ENCODE peak calls at places on chromosomes 13 and 19, in eight cellular contexts. E, N, Y, I, O, L, G and P are unnamed samples.

GRCh38 chr19:17183858-17184271 is 31.3 kb upstream of the USE1 start:
- DNase-seq in E (no peak), N (no peak), Y (no peak), I (peak; percentile 63), O (no peak), L (no peak), G (no peak), P (no peak)

GRCh38 chr19:6828698-6829633 is 56.5 kb downstream of the VAV1 start:
- DNase-seq in E (no peak), N (no peak), Y (no peak), I (peak; percentile 35), O (no peak), L (no peak), G (peak; percentile 29), P (no peak)

GRCh38 chr19:3365447-3366103 is 808 bp upstream of the NFIC start:
- DNase-seq in E (peak; percentile 87), N (peak; percentile 55), Y (no peak), I (no peak), O (peak; percentile 73), L (peak; percentile 86), G (peak; percentile 29), P (no peak)

GRCh38 chr19:24069907-24070657 is 16.9 kb upstream of the ZNF254 start:
- DNase-seq in E (no peak), N (no peak), Y (no peak), I (no peak), O (peak; percentile 33), L (no peak), G (no peak), P (no peak)

GRCh38 chr13:77136902-77137420 is 110.0 kb upstream of the FBXL3 start:
- DNase-seq in E (no peak), N (peak; percentile 33), Y (peak; percentile 47), I (no peak), O (peak; percentile 98), L (no peak), G (no peak), P (no peak)

GRCh38 chr13:31765441-31765840 is 26.1 kb downstream of the RXFP2 start:
- DNase-seq in E (no peak), N (peak; percentile 78), Y (peak; percentile 87), I (no peak), O (peak; percentile 65), L (no peak), G (no peak), P (no peak)

GRCh38 chr13:76707360-76707759 is 178.8 kb downstream of the KCTD12 start:
- DNase-seq in E (no peak), N (peak; percentile 52), Y (no peak), I (no peak), O (peak; percentile 51), L (no peak), G (no peak), P (no peak)

GRCh38 chr19:19211499-19212432 is at the start of gene NCAN:
- DNase-seq in E (no peak), N (no peak), Y (no peak), I (no peak), O (no peak), L (no peak), G (no peak), P (no peak)

GRCh38 chr19:18119243-18120105 is 21.9 kb downstream of the MAST3 start:
- DNase-seq in E (no peak), N (no peak), Y (no peak), I (peak; percentile 52), O (no peak), L (no peak), G (no peak), P (no peak)

GRCh38 chr13:108220042-108220441 is 1.9 kb downstream of the ABHD13 start:
- DNase-seq in E (no peak), N (no peak), Y (no peak), I (no peak), O (no peak), L (no peak), G (no peak), P (no peak)

DNA sequence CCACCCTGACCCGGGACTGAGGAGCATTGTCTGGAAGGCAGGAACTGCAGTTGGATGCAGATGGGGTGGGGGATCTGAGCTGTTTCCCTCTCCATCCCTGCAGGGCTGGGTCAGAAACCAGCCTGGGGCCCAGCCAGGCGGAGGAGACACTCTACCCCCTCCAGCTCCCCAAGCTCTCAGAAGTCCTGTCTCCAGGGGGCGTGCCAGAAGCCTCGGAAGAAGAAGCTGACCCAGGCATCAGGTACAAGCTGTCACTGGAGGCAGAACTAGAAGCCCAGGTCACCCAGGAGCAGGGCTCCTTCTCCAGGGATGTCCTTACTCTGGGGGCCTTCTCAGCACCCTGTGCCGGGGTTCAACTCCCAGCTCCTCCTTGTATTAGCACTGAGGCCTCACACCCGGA is 15.5 kb downstream of the SIX5 start:
- DNase-seq in E (no peak), N (no peak), Y (no peak), I (no peak), O (no peak), L (no peak), G (no peak), P (no peak)
- TF ChIP-seq CTCF in E (no peak), N (peak; percentile 18), Y (no peak), I (no peak), O (peak; percentile 35), L (no peak), G (no peak), P (peak; percentile 10)

DNA sequence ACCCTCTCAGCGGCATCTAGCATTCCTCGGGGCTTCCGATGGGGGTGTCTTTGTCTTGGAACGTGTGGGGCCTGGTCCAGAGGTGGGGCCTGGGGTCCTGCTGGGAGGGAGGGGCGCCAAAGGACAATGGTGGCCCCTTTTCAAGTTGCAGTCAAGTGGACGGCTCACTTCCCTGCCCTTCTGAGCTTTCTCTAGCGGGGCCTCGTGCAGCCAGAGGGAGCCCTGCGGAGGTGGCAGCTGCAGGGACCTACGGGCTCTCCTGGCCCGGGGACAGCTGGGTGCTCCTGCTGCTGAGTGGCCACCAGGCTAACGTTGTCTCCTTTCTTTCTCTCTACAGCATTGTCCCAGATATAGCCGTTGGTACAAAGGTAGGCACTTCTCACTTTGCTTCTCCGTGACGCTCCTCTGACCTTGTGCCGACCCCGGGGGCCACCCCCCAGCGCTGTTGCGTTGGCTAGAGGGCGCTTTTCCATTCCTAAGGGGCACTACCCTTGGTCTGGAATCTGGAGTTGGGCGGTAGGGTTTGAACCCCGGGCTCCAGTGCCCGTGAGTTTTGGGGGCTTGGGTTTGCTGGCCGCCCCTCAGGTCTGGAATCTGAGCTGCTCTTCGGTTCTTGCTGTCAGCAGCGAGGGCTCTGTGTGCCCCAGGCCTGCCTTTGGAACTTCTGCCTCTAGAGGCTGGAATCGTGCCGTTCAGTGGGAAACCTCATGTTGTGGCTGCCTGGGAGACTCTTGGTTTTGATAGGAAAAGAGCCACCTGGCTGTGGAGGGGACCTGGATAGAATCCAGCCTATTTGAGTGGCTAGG is 2.0 kb downstream of the PTBP1 start:
- DNase-seq in E (no peak), N (peak; percentile 41), Y (no peak), I (peak; percentile 40), O (peak; percentile 67), L (no peak), G (no peak), P (no peak)
- TF ChIP-seq CTCF in E (no peak), N (peak; percentile 64), Y (peak; percentile 19), I (no peak), O (peak; percentile 51), L (no peak), G (no peak), P (peak; percentile 33)

GRCh38 chr19:51256053-51256682 is 5.3 kb downstream of the SIGLECL1 start:
- DNase-seq in E (no peak), N (no peak), Y (no peak), I (no peak), O (no peak), L (no peak), G (no peak), P (no peak)

GRCh38 chr19:51258165-51258564 is 7.3 kb downstream of the SIGLECL1 start:
- DNase-seq in E (no peak), N (no peak), Y (no peak), I (no peak), O (no peak), L (no peak), G (no peak), P (no peak)

GRCh38 chr19:51257471-51257870 is 6.6 kb downstream of the SIGLECL1 start:
- DNase-seq in E (no peak), N (no peak), Y (no peak), I (no peak), O (no peak), L (no peak), G (no peak), P (no peak)

GRCh38 chr19:51258761-51259160 is 7.9 kb downstream of the SIGLECL1 start:
- DNase-seq in E (no peak), N (no peak), Y (no peak), I (no peak), O (no peak), L (no peak), G (no peak), P (no peak)

DNA sequence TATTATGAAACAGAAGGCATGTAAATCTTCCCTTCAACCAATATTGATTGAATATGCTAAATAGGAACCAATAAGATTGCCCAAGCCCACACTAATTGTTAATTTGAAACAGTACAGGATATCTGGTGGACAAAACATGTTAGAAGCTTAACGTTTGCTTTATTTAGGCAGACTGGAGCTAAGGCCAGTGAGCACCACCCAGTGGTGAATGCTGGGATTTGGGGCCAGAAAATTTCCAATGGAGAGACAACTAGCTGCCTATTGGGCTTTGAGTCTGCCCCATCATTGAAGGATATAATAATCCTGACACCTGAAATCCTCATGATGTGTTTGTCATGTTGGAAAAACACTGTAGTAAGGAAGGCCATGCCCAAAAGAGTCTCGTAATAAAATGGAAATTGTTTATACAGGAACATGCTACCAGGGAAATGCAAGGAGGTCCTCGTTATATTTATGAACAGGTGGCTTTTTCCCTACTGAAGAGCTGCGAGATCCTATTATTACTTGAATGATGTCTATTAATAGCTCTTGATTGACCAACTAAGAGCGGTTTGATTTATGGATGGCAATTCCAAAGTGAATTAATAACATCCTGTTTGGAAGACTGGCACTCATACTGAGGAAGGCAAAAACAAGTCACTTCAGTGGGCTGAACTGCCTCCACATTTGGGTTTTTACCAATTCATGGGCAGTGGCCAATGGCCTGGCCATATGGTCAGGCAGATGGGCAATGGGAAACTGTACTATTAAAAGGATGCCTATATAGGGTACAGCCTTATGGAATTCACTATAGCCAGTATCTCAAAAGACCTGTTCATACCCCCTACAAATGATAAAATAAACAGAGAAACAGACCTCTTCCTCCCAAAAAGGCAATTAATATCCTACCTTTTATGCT is 8.7 kb downstream of the SIGLECL1 start:
- DNase-seq in E (no peak), N (peak; percentile 4), Y (no peak), I (no peak), O (peak; percentile 67), L (no peak), G (peak; percentile 75), P (no peak)
- TF ChIP-seq CTCF in E (peak; percentile 57), N (peak; percentile 67), Y (peak; percentile 55), I (peak; percentile 38), O (peak; percentile 90), L (peak; percentile 25), G (peak; percentile 75), P (peak; percentile 77)

DNA sequence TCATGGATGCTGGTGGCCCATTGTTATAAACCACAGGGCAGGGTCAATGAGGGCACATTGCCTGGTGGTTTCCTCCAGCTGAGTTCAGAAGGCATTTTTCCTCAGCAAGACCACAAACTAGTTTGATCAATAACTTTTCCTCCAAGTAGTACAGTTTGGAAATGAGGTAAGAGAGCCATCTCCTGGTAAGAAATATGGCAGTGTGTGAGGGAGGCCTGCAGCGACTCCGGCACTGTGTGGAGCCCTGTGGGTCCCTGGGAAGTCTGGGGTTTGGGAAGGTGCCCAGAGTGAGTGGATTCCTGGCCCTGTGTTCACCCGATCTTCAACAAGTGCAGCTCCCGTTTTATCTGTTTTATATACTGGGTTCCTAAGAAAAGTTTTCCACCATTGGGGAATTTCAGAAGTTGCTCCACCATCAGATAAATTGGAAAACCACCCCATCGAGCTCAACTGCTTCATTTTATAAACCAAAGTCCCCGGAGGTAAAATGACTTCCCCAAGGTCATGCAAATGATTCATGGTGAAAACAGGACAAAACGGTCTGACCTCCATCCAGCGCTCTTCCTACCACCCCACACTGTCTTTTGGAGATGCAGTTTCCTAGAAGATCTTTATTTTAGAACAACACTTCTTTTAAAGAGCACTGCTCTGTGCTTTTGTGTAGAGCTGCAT is 148.4 kb downstream of the KATNAL1 start:
- DNase-seq in E (no peak), N (peak; percentile 88), Y (peak; percentile 45), I (no peak), O (peak; percentile 89), L (no peak), G (peak; percentile 9), P (peak; percentile 48)
- TF ChIP-seq CTCF in E (peak; percentile 17), N (peak; percentile 77), Y (peak; percentile 61), I (no peak), O (peak; percentile 81), L (no peak), G (no peak), P (peak; percentile 77)